ENCODE peak calls at places on chromosomes 16 and 17, in seven cellular contexts. One of them, this sample, is unnamed.

GRCh38 chr17:539048-539447 is 175.6 kb downstream of the VPS53 start:
- DNase-seq in endothelial cell of umbilical vein: no peak
- DNase-seq in GM12878: no peak
- DNase-seq in A549: no peak
- DNase-seq in NB4: no peak
- DNase-seq in SK-N-SH: no peak
- DNase-seq in WTC11: no peak
- DNase-seq in this sample: no peak

GRCh38 chr17:58840820-58841612 is 85.4 kb downstream of the PPM1E start:
- DNase-seq in endothelial cell of umbilical vein: peak
- DNase-seq in GM12878: no peak
- DNase-seq in A549: no peak
- DNase-seq in NB4: peak
- DNase-seq in SK-N-SH: no peak
- DNase-seq in WTC11: no peak
- DNase-seq in this sample: no peak

GRCh38 chr17:67004191-67004590 is 39.7 kb downstream of the CACNG4 start:
- DNase-seq in endothelial cell of umbilical vein: no peak
- DNase-seq in GM12878: no peak
- DNase-seq in A549: no peak
- DNase-seq in NB4: no peak
- DNase-seq in SK-N-SH: no peak
- DNase-seq in WTC11: no peak
- DNase-seq in this sample: no peak

GRCh38 chr17:72116692-72117469 is 3.9 kb upstream of the SOX9 start:
- DNase-seq in endothelial cell of umbilical vein: no peak
- DNase-seq in GM12878: no peak
- DNase-seq in A549: no peak
- DNase-seq in NB4: no peak
- DNase-seq in SK-N-SH: no peak
- DNase-seq in WTC11: peak
- DNase-seq in this sample: no peak

GRCh38 chr17:76667356-76667755 is 23.8 kb upstream of the ST6GALNAC1 start:
- DNase-seq in endothelial cell of umbilical vein: no peak
- DNase-seq in GM12878: no peak
- DNase-seq in A549: no peak
- DNase-seq in NB4: no peak
- DNase-seq in SK-N-SH: no peak
- DNase-seq in WTC11: no peak
- DNase-seq in this sample: no peak

GRCh38 chr17:17681744-17682292 is 560 bp downstream of the RAI1 start:
- DNase-seq in endothelial cell of umbilical vein: no peak
- DNase-seq in GM12878: no peak
- DNase-seq in A549: peak
- DNase-seq in NB4: peak
- DNase-seq in SK-N-SH: peak
- DNase-seq in WTC11: no peak
- DNase-seq in this sample: no peak

GRCh38 chr17:4934173-4934979 is 2.3 kb downstream of the GP1BA start:
- DNase-seq in endothelial cell of umbilical vein: peak
- DNase-seq in GM12878: no peak
- DNase-seq in A549: no peak
- DNase-seq in NB4: peak
- DNase-seq in SK-N-SH: peak
- DNase-seq in WTC11: peak
- DNase-seq in this sample: no peak

GRCh38 chr17:69761767-69762321 is 313.2 kb upstream of the KCNJ16 start:
- DNase-seq in endothelial cell of umbilical vein: peak
- DNase-seq in GM12878: no peak
- DNase-seq in A549: peak
- DNase-seq in NB4: no peak
- DNase-seq in SK-N-SH: no peak
- DNase-seq in WTC11: no peak
- DNase-seq in this sample: no peak

GRCh38 chr17:58415371-58416055 is 1.8 kb downstream of the RNF43 start:
- DNase-seq in endothelial cell of umbilical vein: no peak
- DNase-seq in GM12878: no peak
- DNase-seq in A549: no peak
- DNase-seq in NB4: no peak
- DNase-seq in SK-N-SH: peak
- DNase-seq in WTC11: no peak
- DNase-seq in this sample: no peak

GRCh38 chr17:6559753-6560215 is 3.4 kb upstream of the PITPNM3 start:
- DNase-seq in endothelial cell of umbilical vein: no peak
- DNase-seq in GM12878: no peak
- DNase-seq in A549: no peak
- DNase-seq in NB4: no peak
- DNase-seq in SK-N-SH: no peak
- DNase-seq in WTC11: no peak
- DNase-seq in this sample: no peak

GRCh38 chr17:1227917-1228751 is 42.1 kb upstream of the BHLHA9 start:
- DNase-seq in endothelial cell of umbilical vein: no peak
- DNase-seq in GM12878: peak
- DNase-seq in A549: no peak
- DNase-seq in NB4: peak
- DNase-seq in SK-N-SH: no peak
- DNase-seq in WTC11: peak
- DNase-seq in this sample: no peak

GRCh38 chr16:1968146-1968953 is 1.7 kb downstream of the RNF151 start:
- DNase-seq in endothelial cell of umbilical vein: no peak
- DNase-seq in GM12878: no peak
- DNase-seq in A549: no peak
- DNase-seq in NB4: no peak
- DNase-seq in SK-N-SH: no peak
- DNase-seq in WTC11: no peak
- DNase-seq in this sample: no peak

GRCh38 chr17:55230716-55231115 is 34.0 kb upstream of the HLF start:
- DNase-seq in endothelial cell of umbilical vein: no peak
- DNase-seq in GM12878: no peak
- DNase-seq in A549: no peak
- DNase-seq in NB4: no peak
- DNase-seq in SK-N-SH: no peak
- DNase-seq in WTC11: no peak
- DNase-seq in this sample: no peak

GRCh38 chr16:88469615-88470395 is 16.7 kb downstream of the ZFPM1 start:
- DNase-seq in endothelial cell of umbilical vein: no peak
- DNase-seq in GM12878: no peak
- DNase-seq in A549: no peak
- DNase-seq in NB4: no peak
- DNase-seq in SK-N-SH: no peak
- DNase-seq in WTC11: no peak
- DNase-seq in this sample: no peak

GRCh38 chr16:50611332-50611934 is 63.2 kb downstream of the NKD1 start:
- DNase-seq in endothelial cell of umbilical vein: peak
- DNase-seq in GM12878: no peak
- DNase-seq in A549: no peak
- DNase-seq in NB4: peak
- DNase-seq in SK-N-SH: no peak
- DNase-seq in WTC11: no peak
- DNase-seq in this sample: no peak

GRCh38 chr17:74212262-74212912 is 984 bp upstream of the TTYH2 start:
- DNase-seq in endothelial cell of umbilical vein: peak
- DNase-seq in GM12878: no peak
- DNase-seq in A549: no peak
- DNase-seq in NB4: peak
- DNase-seq in SK-N-SH: no peak
- DNase-seq in WTC11: peak
- DNase-seq in this sample: no peak

GRCh38 chr17:298791-299450 is 53.7 kb downstream of the RPH3AL start:
- DNase-seq in endothelial cell of umbilical vein: no peak
- DNase-seq in GM12878: no peak
- DNase-seq in A549: no peak
- DNase-seq in NB4: no peak
- DNase-seq in SK-N-SH: no peak
- DNase-seq in WTC11: no peak
- DNase-seq in this sample: no peak

GRCh38 chr16:4387769-4388168 is 16.1 kb downstream of the VASN start:
- DNase-seq in endothelial cell of umbilical vein: no peak
- DNase-seq in GM12878: no peak
- DNase-seq in A549: no peak
- DNase-seq in NB4: no peak
- DNase-seq in SK-N-SH: no peak
- DNase-seq in WTC11: peak
- DNase-seq in this sample: no peak

GRCh38 chr16:28183930-28184329 is 27.8 kb downstream of the XPO6 start:
- DNase-seq in endothelial cell of umbilical vein: no peak
- DNase-seq in GM12878: no peak
- DNase-seq in A549: no peak
- DNase-seq in NB4: no peak
- DNase-seq in SK-N-SH: no peak
- DNase-seq in WTC11: no peak
- DNase-seq in this sample: no peak

GRCh38 chr17:12554251-12554650 is 111.4 kb upstream of the MYOCD start:
- DNase-seq in endothelial cell of umbilical vein: no peak
- DNase-seq in GM12878: no peak
- DNase-seq in A549: no peak
- DNase-seq in NB4: no peak
- DNase-seq in SK-N-SH: no peak
- DNase-seq in WTC11: no peak
- DNase-seq in this sample: no peak

GRCh38 chr16:728131-728889 is 1.4 kb downstream of the HAGHL start:
- DNase-seq in endothelial cell of umbilical vein: peak
- DNase-seq in GM12878: no peak
- DNase-seq in A549: peak
- DNase-seq in NB4: peak
- DNase-seq in SK-N-SH: peak
- DNase-seq in WTC11: peak
- DNase-seq in this sample: peak

GRCh38 chr16:88909431-88910210 is 43.2 kb upstream of the PABPN1L start:
- DNase-seq in endothelial cell of umbilical vein: no peak
- DNase-seq in GM12878: no peak
- DNase-seq in A549: no peak
- DNase-seq in NB4: no peak
- DNase-seq in SK-N-SH: no peak
- DNase-seq in WTC11: no peak
- DNase-seq in this sample: no peak

GRCh38 chr16:2365397-2365796 is 24.9 kb upstream of the ABCA3 start:
- DNase-seq in endothelial cell of umbilical vein: no peak
- DNase-seq in GM12878: no peak
- DNase-seq in A549: no peak
- DNase-seq in NB4: no peak
- DNase-seq in SK-N-SH: no peak
- DNase-seq in WTC11: no peak
- DNase-seq in this sample: no peak

GRCh38 chr17:51709867-51710266 is 448.6 kb downstream of the CA10 start:
- DNase-seq in endothelial cell of umbilical vein: no peak
- DNase-seq in GM12878: no peak
- DNase-seq in A549: no peak
- DNase-seq in NB4: no peak
- DNase-seq in SK-N-SH: no peak
- DNase-seq in WTC11: no peak
- DNase-seq in this sample: no peak

GRCh38 chr17:59778996-59779395 is 71.5 kb downstream of the VMP1 start:
- DNase-seq in endothelial cell of umbilical vein: no peak
- DNase-seq in GM12878: no peak
- DNase-seq in A549: no peak
- DNase-seq in NB4: no peak
- DNase-seq in SK-N-SH: no peak
- DNase-seq in WTC11: no peak
- DNase-seq in this sample: no peak

GRCh38 chr17:18270046-18270850 is 9.8 kb downstream of the MIEF2 start:
- DNase-seq in endothelial cell of umbilical vein: no peak
- DNase-seq in GM12878: no peak
- DNase-seq in A549: no peak
- DNase-seq in NB4: no peak
- DNase-seq in SK-N-SH: no peak
- DNase-seq in WTC11: no peak
- DNase-seq in this sample: no peak

DNA sequence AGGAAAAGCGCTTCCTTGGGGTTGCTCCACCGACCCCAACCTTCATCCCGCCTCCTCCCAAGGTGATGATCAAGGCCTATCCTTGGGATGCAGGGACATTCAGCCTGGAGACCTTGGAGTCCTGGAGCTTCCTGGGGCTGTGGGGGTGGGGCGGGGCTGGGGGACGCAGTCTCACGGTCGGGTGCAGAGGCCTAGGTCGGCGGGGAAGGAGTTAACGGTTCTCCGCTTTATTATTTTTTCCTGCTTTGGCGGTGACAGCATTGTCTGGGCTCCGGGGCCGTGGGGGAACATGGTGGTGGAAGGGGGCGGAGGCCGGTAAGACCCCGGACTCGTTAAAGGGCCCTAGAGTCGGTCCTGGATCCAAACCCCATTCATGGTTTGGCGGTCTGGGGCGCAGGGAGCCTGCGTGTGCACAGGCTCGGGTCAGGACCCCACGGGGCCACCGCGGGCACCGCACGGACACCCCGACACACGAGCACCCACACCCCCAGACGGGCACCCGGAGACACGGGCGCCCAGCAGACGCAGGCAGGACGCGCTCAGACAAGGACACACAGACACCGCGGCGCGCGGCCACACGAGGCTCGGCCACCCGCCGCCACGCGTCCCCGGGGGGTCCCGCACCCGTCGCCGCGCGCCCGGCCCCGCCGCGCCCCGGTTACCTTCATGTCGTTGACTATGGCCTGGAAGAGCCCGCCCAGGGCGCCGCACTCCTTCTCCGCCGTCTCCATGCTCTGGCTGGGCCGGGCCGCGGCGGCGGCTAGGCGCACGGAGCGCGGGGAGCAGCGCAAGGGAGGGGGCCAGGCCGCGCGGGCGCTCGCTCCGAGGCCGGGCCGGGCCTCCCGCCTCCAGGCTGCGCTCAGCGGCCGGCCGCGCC is 554 bp downstream of the MTSS2 start:
- DNase-seq in endothelial cell of umbilical vein: no peak
- DNase-seq in GM12878: no peak
- DNase-seq in A549: no peak
- DNase-seq in NB4: peak
- DNase-seq in SK-N-SH: peak
- DNase-seq in WTC11: no peak
- DNase-seq in this sample: no peak
- TF ChIP-seq MAX in endothelial cell of umbilical vein: no peak
- TF ChIP-seq MAX in GM12878: no peak
- TF ChIP-seq MAX in A549: peak
- TF ChIP-seq MAX in NB4: no peak
- TF ChIP-seq MAX in SK-N-SH: peak
- TF ChIP-seq MAX in WTC11: no peak
- TF ChIP-seq MAX in this sample: no peak

GRCh38 chr16:84675423-84675822 is 24.4 kb upstream of the USP10 start:
- DNase-seq in endothelial cell of umbilical vein: no peak
- DNase-seq in GM12878: no peak
- DNase-seq in A549: no peak
- DNase-seq in NB4: no peak
- DNase-seq in SK-N-SH: no peak
- DNase-seq in WTC11: no peak
- DNase-seq in this sample: no peak
- TF ChIP-seq MAX in endothelial cell of umbilical vein: no peak
- TF ChIP-seq MAX in GM12878: no peak
- TF ChIP-seq MAX in A549: no peak
- TF ChIP-seq MAX in NB4: no peak
- TF ChIP-seq MAX in SK-N-SH: no peak
- TF ChIP-seq MAX in WTC11: no peak
- TF ChIP-seq MAX in this sample: no peak

GRCh38 chr16:84829168-84829965 is 9.6 kb downstream of the CRISPLD2 start:
- DNase-seq in endothelial cell of umbilical vein: no peak
- DNase-seq in GM12878: no peak
- DNase-seq in A549: no peak
- DNase-seq in NB4: no peak
- DNase-seq in SK-N-SH: no peak
- DNase-seq in WTC11: no peak
- DNase-seq in this sample: no peak
- TF ChIP-seq MAX in endothelial cell of umbilical vein: no peak
- TF ChIP-seq MAX in GM12878: no peak
- TF ChIP-seq MAX in A549: no peak
- TF ChIP-seq MAX in NB4: no peak
- TF ChIP-seq MAX in SK-N-SH: peak
- TF ChIP-seq MAX in WTC11: no peak
- TF ChIP-seq MAX in this sample: no peak

GRCh38 chr17:39235555-39236221 is 9.9 kb upstream of the STAC2 start:
- DNase-seq in endothelial cell of umbilical vein: peak
- DNase-seq in GM12878: peak
- DNase-seq in A549: peak
- DNase-seq in NB4: peak
- DNase-seq in SK-N-SH: peak
- DNase-seq in WTC11: peak
- DNase-seq in this sample: peak
- TF ChIP-seq MAX in endothelial cell of umbilical vein: no peak
- TF ChIP-seq MAX in GM12878: no peak
- TF ChIP-seq MAX in A549: no peak
- TF ChIP-seq MAX in NB4: peak
- TF ChIP-seq MAX in SK-N-SH: no peak
- TF ChIP-seq MAX in WTC11: no peak
- TF ChIP-seq MAX in this sample: no peak

This sample was measured in HCT116.